ENCODE peak calls at places on chromosomes 5 and 9, in nine cellular contexts. P, Q, V, I, A, S, E, C and O are unnamed samples.

GRCh38 chr5:55777332-55777731 is 39.5 kb downstream of the DDX4 start:
- DNase-seq in P (no peak), Q (no peak), V (no peak), I (no peak), A (no peak), S (no peak), E (no peak), C (no peak), O (no peak)

GRCh38 chr5:179060116-179061008 is at the start of gene ZNF354C:
- DNase-seq in P (peak), Q (peak), V (peak), I (peak), A (peak), S (peak), E (peak), C (peak), O (peak)

GRCh38 chr5:133460172-133460758 is 152.1 kb downstream of the FSTL4 start:
- DNase-seq in P (no peak), Q (no peak), V (no peak), I (peak), A (no peak), S (peak), E (no peak), C (no peak), O (peak)

GRCh38 chr9:137458194-137459146 is 664 bp downstream of the NSMF start:
- DNase-seq in P (no peak), Q (no peak), V (peak), I (peak), A (no peak), S (peak), E (peak), C (no peak), O (no peak)

GRCh38 chr9:110249639-110250038 is 6.7 kb downstream of the TXN start:
- DNase-seq in P (no peak), Q (no peak), V (no peak), I (no peak), A (no peak), S (no peak), E (no peak), C (no peak), O (no peak)

GRCh38 chr9:89407070-89407469 is 88.8 kb downstream of the SECISBP2 start:
- DNase-seq in P (no peak), Q (no peak), V (no peak), I (no peak), A (no peak), S (no peak), E (no peak), C (no peak), O (peak)

GRCh38 chr9:29974197-29974596 is 2400.9 kb upstream of the C9orf72 start:
- DNase-seq in P (no peak), Q (no peak), V (no peak), I (peak), A (no peak), S (no peak), E (no peak), C (no peak), O (no peak)

GRCh38 chr9:130936285-130937117 is 2.5 kb downstream of the FIBCD1 start:
- DNase-seq in P (peak), Q (no peak), V (no peak), I (peak), A (no peak), S (no peak), E (no peak), C (no peak), O (peak)

GRCh38 chr5:54656261-54656728 is 138.7 kb downstream of the SNX18 start:
- DNase-seq in P (no peak), Q (no peak), V (peak), I (peak), A (no peak), S (no peak), E (no peak), C (no peak), O (no peak)

GRCh38 chr9:121810489-121810888 is 159.1 kb downstream of the DAB2IP start:
- DNase-seq in P (no peak), Q (no peak), V (no peak), I (no peak), A (no peak), S (no peak), E (no peak), C (no peak), O (no peak)

GRCh38 chr5:88674262-88675158 is 208.5 kb downstream of the MEF2C start:
- DNase-seq in P (no peak), Q (no peak), V (no peak), I (peak), A (no peak), S (peak), E (peak), C (no peak), O (no peak)

GRCh38 chr5:56430437-56430836 is 197.3 kb upstream of the ANKRD55 start:
- DNase-seq in P (no peak), Q (no peak), V (no peak), I (no peak), A (no peak), S (no peak), E (no peak), C (no peak), O (no peak)

GRCh38 chr5:23428705-23429104 is 78.7 kb upstream of the PRDM9 start:
- DNase-seq in P (no peak), Q (no peak), V (no peak), I (no peak), A (no peak), S (no peak), E (no peak), C (no peak), O (no peak)

GRCh38 chr9:126723807-126724172 is 81.0 kb upstream of the ZBTB43 start:
- DNase-seq in P (no peak), Q (no peak), V (no peak), I (no peak), A (no peak), S (no peak), E (no peak), C (peak), O (no peak)

DNA sequence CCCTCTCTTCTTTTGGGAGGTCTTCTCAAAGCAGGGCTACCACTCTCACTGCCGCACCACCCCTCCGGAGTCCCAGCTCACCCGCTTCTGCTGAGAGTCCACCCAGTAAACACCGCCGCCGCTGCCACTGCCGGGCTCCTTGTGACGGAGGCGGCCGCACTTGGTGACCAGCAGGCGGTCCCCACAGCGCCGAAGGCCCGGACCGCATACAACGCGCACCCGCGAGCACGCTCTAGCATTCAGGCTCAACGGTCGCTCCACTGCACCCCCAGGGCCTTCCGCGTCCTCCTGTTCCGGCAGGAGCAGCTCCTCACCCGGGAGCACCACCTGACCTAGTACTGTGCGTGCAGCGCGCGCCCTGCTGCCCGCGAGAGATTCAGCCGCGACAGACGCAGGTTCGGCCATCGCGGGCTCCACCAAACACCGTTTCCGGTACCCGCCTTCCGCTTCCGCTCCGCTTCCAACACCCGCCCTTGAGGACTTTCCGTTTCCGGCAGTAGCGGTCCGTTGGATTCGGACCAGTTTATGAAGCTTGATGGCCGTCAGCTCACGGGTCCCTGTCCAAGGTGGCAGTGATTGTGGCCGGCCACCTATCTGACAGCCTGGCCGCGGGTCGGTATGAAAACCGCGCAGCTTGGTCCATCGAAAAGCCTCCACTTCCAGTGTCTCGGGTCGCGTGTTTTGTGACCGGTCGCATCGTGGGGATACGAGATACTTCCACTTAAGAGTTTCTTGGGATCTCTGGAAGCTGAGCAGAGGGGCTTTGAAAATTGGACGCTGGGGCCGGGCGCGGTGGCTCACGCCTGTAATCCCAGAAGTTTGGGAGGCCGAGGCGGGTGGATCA is at the start of gene EXOSC3:
- DNase-seq in P (peak), Q (peak), V (peak), I (peak), A (peak), S (peak), E (peak), C (peak), O (peak)
- TF ChIP-seq CTCF in P (peak), Q (no peak), V (peak), I (no peak), A (no peak), S (no peak), E (no peak), C (no peak), O (no peak)

GRCh38 chr9:98020471-98021145 is 35.9 kb upstream of the NANS start:
- DNase-seq in P (no peak), Q (peak), V (no peak), I (no peak), A (no peak), S (no peak), E (no peak), C (no peak), O (no peak)

GRCh38 chr9:98018347-98018746 is 35.2 kb downstream of the ANP32B start:
- DNase-seq in P (no peak), Q (no peak), V (no peak), I (no peak), A (no peak), S (no peak), E (no peak), C (no peak), O (no peak)

GRCh38 chr9:98021306-98022040 is 35.1 kb upstream of the NANS start:
- DNase-seq in P (no peak), Q (peak), V (peak), I (no peak), A (no peak), S (no peak), E (no peak), C (no peak), O (no peak)

GRCh38 chr9:98017306-98017705 is 34.2 kb downstream of the ANP32B start:
- DNase-seq in P (no peak), Q (peak), V (no peak), I (no peak), A (no peak), S (no peak), E (no peak), C (no peak), O (no peak)

DNA sequence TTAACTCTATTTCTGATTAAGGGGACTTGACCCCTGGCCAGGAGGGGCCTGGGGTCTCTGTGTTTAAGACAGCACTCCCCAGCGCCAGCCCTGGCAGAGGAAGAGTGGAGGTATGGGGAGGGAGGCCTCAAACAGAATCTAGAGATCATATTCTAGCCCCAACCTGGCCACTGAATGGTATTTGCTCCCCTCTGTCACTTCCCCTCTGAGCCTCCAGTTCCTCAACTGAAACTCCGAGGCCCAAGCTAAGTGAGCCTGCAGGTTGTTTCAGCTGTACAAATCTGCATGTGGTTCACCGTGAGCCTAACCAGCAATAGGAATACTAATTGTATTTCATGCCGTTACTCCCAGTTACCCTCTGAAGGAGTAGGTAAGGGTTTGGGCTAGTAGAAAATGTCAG is 36.0 kb downstream of the ANP32B start:
- DNase-seq in P (no peak), Q (no peak), V (no peak), I (no peak), A (no peak), S (no peak), E (no peak), C (no peak), O (no peak)
- TF ChIP-seq CTCF in P (no peak), Q (no peak), V (no peak), I (no peak), A (no peak), S (no peak), E (no peak), C (no peak), O (no peak)

GRCh38 chr5:95646569-95647330 is at the start of gene RFESD:
- DNase-seq in P (peak), Q (peak), V (peak), I (peak), A (peak), S (peak), E (peak), C (peak), O (peak)
- TF ChIP-seq CTCF in P (peak), Q (peak), V (peak), I (peak), A (peak), S (no peak), E (no peak), C (peak), O (no peak)

DNA sequence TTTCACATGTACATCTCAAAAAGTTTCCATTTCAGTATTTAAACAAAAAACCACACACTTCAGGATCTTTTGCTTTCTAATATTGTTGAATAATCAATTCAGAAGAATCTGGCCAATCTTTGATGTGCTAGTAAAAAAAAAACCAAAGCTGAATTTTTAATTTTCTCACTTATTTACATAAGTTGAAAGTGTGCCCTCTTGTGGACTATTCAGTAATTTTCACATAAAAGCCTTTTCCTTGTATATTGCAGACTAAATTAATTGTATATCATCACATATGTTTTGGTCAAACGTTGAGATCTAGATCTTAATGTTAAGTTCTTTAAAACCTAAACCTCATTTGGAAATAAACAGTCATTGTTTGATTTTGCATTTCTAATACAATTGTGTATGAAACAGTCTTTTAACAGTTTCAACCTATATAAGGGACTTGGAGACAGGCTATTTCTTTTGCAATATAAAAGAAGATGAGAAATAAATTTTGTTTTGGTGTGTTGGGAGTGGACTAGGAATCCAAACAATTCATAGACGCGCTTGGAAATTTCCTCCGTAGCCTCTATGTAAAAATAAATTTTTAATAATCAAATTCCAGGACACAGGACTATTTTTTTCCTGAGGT is 68.1 kb downstream of the NIPBL start:
- DNase-seq in P (peak), Q (no peak), V (no peak), I (peak), A (no peak), S (no peak), E (no peak), C (no peak), O (peak)
- TF ChIP-seq CTCF in P (peak), Q (peak), V (peak), I (peak), A (peak), S (peak), E (peak), C (peak), O (peak)

GRCh38 chr9:34501889-34502425 is 20.8 kb downstream of the ENHO start:
- DNase-seq in P (peak), Q (no peak), V (peak), I (peak), A (peak), S (no peak), E (peak), C (peak), O (no peak)
- TF ChIP-seq CTCF in P (peak), Q (no peak), V (peak), I (no peak), A (no peak), S (no peak), E (no peak), C (peak), O (no peak)

DNA sequence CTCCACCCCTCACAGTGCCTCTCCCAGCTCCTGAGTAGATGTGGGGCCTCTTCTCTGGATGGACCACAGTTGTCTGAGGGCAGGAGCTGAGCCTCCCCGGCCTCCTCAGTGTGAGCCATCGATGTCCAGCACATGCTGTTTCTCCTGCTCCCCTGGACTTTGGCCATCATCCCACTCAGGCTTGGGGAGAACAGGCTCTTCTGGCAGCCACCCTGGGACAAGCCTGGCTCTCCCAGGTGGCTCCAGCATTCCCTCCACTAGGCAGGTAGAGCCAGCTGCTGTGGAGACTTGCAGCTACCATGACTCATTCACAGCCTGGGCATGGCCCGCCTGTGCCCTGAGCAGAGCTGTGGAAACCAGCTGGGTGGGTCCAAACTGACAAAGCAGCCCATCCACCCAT is 77.0 kb downstream of the CSNK1A1 start:
- DNase-seq in P (no peak), Q (no peak), V (no peak), I (peak), A (no peak), S (no peak), E (no peak), C (no peak), O (peak)
- TF ChIP-seq CTCF in P (no peak), Q (no peak), V (no peak), I (peak), A (no peak), S (no peak), E (no peak), C (no peak), O (no peak)